ENCODE peak calls at places on chromosomes 6 and 20, in six cellular contexts. S, O, Y, Z, U and Q are unnamed samples.

GRCh38 chr6:127971945-127972391 is 71.1 kb upstream of the THEMIS start:
- DNase-seq in S (no peak), O (peak; percentile 38), Y (peak; percentile 83), Z (peak; percentile 45), U (no peak), Q (peak; percentile 48)

GRCh38 chr20:32537657-32538525 is 47.2 kb downstream of the NOL4L start:
- DNase-seq in S (no peak), O (no peak), Y (no peak), Z (no peak), U (no peak), Q (no peak)

GRCh38 chr6:41071501-41071922 is 644 bp downstream of the OARD1 start:
- DNase-seq in S (no peak), O (no peak), Y (no peak), Z (no peak), U (no peak), Q (no peak)

GRCh38 chr6:121143476-121143875 is 190.8 kb downstream of the TBC1D32 start:
- DNase-seq in S (no peak), O (no peak), Y (no peak), Z (no peak), U (no peak), Q (no peak)

GRCh38 chr20:13838664-13839063 is 53.8 kb downstream of the NDUFAF5 start:
- DNase-seq in S (no peak), O (no peak), Y (no peak), Z (no peak), U (no peak), Q (no peak)

GRCh38 chr6:90421656-90422055 is 125.0 kb upstream of the BACH2 start:
- DNase-seq in S (no peak), O (no peak), Y (no peak), Z (no peak), U (no peak), Q (no peak)

GRCh38 chr6:34518669-34519365 is 37.3 kb downstream of the SPDEF start:
- DNase-seq in S (no peak), O (no peak), Y (no peak), Z (no peak), U (no peak), Q (no peak)

GRCh38 chr6:81158956-81159355 is 593.5 kb downstream of the TENT5A start:
- DNase-seq in S (no peak), O (no peak), Y (no peak), Z (no peak), U (no peak), Q (no peak)

GRCh38 chr6:43934803-43935602 is 165.0 kb downstream of the VEGFA start:
- DNase-seq in S (no peak), O (no peak), Y (no peak), Z (no peak), U (no peak), Q (no peak)

GRCh38 chr6:33766921-33767700 is 20.4 kb upstream of the IP6K3 start:
- DNase-seq in S (no peak), O (no peak), Y (no peak), Z (no peak), U (no peak), Q (no peak)

GRCh38 chr6:112086744-112087135 is 542 bp downstream of the TUBE1 start:
- DNase-seq in S (no peak), O (peak; percentile 46), Y (no peak), Z (peak; percentile 45), U (peak; percentile 48), Q (peak; percentile 4)

GRCh38 chr20:31547017-31547675 is 32.9 kb downstream of the HM13 start:
- DNase-seq in S (peak; percentile 82), O (peak; percentile 92), Y (peak; percentile 88), Z (peak; percentile 72), U (peak; percentile 85), Q (peak; percentile 80)

GRCh38 chr6:137277971-137278602 is 58.9 kb upstream of the IFNGR1 start:
- DNase-seq in S (no peak), O (peak; percentile 54), Y (no peak), Z (peak; percentile 64), U (no peak), Q (no peak)

GRCh38 chr6:2990179-2990931 is 9.3 kb upstream of the NQO2 start:
- DNase-seq in S (no peak), O (peak; percentile 64), Y (no peak), Z (no peak), U (no peak), Q (no peak)

GRCh38 chr6:44593539-44593944 is 206.0 kb downstream of the CDC5L start:
- DNase-seq in S (no peak), O (peak; percentile 78), Y (peak; percentile 42), Z (peak; percentile 86), U (peak; percentile 24), Q (peak; percentile 15)

GRCh38 chr20:57743450-57744095 is 33.8 kb upstream of the PMEPA1 start:
- DNase-seq in S (no peak), O (no peak), Y (no peak), Z (no peak), U (no peak), Q (no peak)

GRCh38 chr6:16712931-16713484 is 48.3 kb downstream of the ATXN1 start:
- DNase-seq in S (peak; percentile 32), O (peak; percentile 96), Y (peak; percentile 62), Z (peak; percentile 75), U (no peak), Q (no peak)

GRCh38 chr20:46438156-46438750 is 31.8 kb upstream of the ELMO2 start:
- DNase-seq in S (no peak), O (peak; percentile 56), Y (no peak), Z (peak; percentile 87), U (peak; percentile 25), Q (no peak)

GRCh38 chr20:54733687-54734086 is 258.3 kb downstream of the DOK5 start:
- DNase-seq in S (no peak), O (no peak), Y (no peak), Z (no peak), U (no peak), Q (no peak)